ENCODE peak calls at places on chromosomes 12 and 14, in eight cellular contexts. B is mucosa of descending colon, W is upper lobe of right lung, Q is uterus, T is body of pancreas, V is heart right ventricle, M is esophagus squamous epithelium, P is Caco-2. O is an unnamed sample. For H3K4me1, the result is how much of the 10 kb centered on the place peaks cover.

GRCh38 chr12:5556033-5556614 is 124.2 kb downstream of the NTF3 start:
- DNase-seq in B (peak), Q (no peak), V (no peak), P (no peak), T (no peak), W (no peak), M (no peak), O (no peak)

GRCh38 chr12:4909397-4909733 is 340 bp upstream of the KCNA1 start:
- DNase-seq in T (no peak), P (no peak), V (no peak), M (no peak), W (no peak), B (no peak), Q (no peak), O (no peak)

GRCh38 chr12:12376636-12377448 is 20.0 kb downstream of the BORCS5 start:
- DNase-seq in B (no peak), W (no peak), M (no peak), V (no peak), P (peak), Q (peak), T (peak), O (no peak)

GRCh38 chr14:68016243-68016914 is 196.8 kb downstream of the RAD51B start:
- DNase-seq in Q (no peak), W (no peak), V (no peak), M (no peak), B (no peak), P (no peak), T (no peak), O (no peak)

GRCh38 chr14:32588448-32589320 is 259.6 kb downstream of the AKAP6 start:
- DNase-seq in M (no peak), B (no peak), P (no peak), V (no peak), T (no peak), Q (no peak), W (no peak), O (no peak)

GRCh38 chr12:102120886-102121285 is 903 bp downstream of the PARPBP start:
- DNase-seq in T (no peak), M (no peak), P (no peak), B (no peak), W (no peak), Q (no peak), V (no peak), O (no peak)

GRCh38 chr12:43105426-43105981 is 446.5 kb downstream of the ADAMTS20 start:
- DNase-seq in W (no peak), P (no peak), Q (no peak), T (no peak), M (no peak), B (no peak), V (no peak), O (no peak)

GRCh38 chr14:100617715-100618693 is 30.8 kb upstream of the BEGAIN start:
- DNase-seq in V (no peak), Q (peak), B (no peak), W (peak), M (no peak), P (peak), T (no peak), O (no peak)

GRCh38 chr12:94545937-94546771 is 86.5 kb upstream of the CEP83 start:
- DNase-seq in W (no peak), P (peak), M (no peak), Q (no peak), T (peak), V (peak), B (peak), O (peak)

GRCh38 chr12:14893471-14894250 is 8.0 kb upstream of the MGP start:
- DNase-seq in Q (peak), P (no peak), W (no peak), T (no peak), M (no peak), V (peak), B (no peak), O (no peak)

GRCh38 chr14:29955087-29955486 is 27.4 kb upstream of the PRKD1 start:
- DNase-seq in T (no peak), Q (no peak), M (no peak), B (no peak), P (no peak), W (no peak), V (no peak), O (no peak)

GRCh38 chr14:78016532-78016931 is 153.6 kb upstream of the NRXN3 start:
- DNase-seq in P (no peak), W (no peak), B (no peak), Q (no peak), V (no peak), T (no peak), M (no peak), O (no peak)

GRCh38 chr14:67491741-67492504 is 3.4 kb upstream of the TMEM229B start:
- DNase-seq in T (peak), B (no peak), W (no peak), Q (no peak), M (no peak), P (no peak), V (peak), O (no peak)

GRCh38 chr14:101462726-101463565 is 98.3 kb upstream of the DIO3 start:
- DNase-seq in M (no peak), T (no peak), W (no peak), P (no peak), B (no peak), V (no peak), Q (no peak), O (no peak)

GRCh38 chr12:104480826-104481457 is 24.2 kb downstream of the CHST11 start:
- DNase-seq in B (no peak), Q (no peak), P (no peak), W (peak), T (peak), M (no peak), V (peak), O (peak)

GRCh38 chr14:94686511-94687160 is 74.4 kb downstream of the SERPINA3 start:
- DNase-seq in B (no peak), M (no peak), T (no peak), W (peak), P (no peak), Q (no peak), V (no peak), O (no peak)

GRCh38 chr12:13373131-13373530 is 176.6 kb downstream of the EMP1 start:
- DNase-seq in Q (no peak), W (no peak), P (no peak), B (no peak), V (no peak), T (no peak), M (no peak), O (no peak)

GRCh38 chr12:116717466-116718457 is 20.1 kb downstream of the SPRING1 start:
- DNase-seq in Q (peak), T (peak), V (peak), B (no peak), M (no peak), P (no peak), W (no peak), O (peak)

GRCh38 chr12:101931498-101932326 is 54.3 kb downstream of the DRAM1 start:
- DNase-seq in B (no peak), W (no peak), V (no peak), M (no peak), T (no peak), Q (no peak), P (no peak), O (no peak)

GRCh38 chr12:114168061-114168460 is 201.9 kb upstream of the RBM19 start:
- DNase-seq in W (no peak), T (no peak), Q (no peak), P (no peak), V (no peak), M (no peak), B (no peak), O (no peak)

GRCh38 chr14:87908591-87908990 is 84.4 kb downstream of the GALC start:
- DNase-seq in P (no peak), Q (no peak), M (no peak), V (no peak), B (no peak), T (no peak), W (no peak), O (no peak)

GRCh38 chr14:30888480-30889243 is 14.3 kb downstream of the COCH start:
- DNase-seq in M (no peak), T (no peak), B (no peak), P (no peak), W (no peak), Q (no peak), V (no peak), O (no peak)

GRCh38 chr12:100348657-100349454 is 8.0 kb upstream of the SLC17A8 start:
- DNase-seq in Q (no peak), P (no peak), T (no peak), B (no peak), V (no peak), M (no peak), W (no peak), O (no peak)

GRCh38 chr14:75328575-75328974 is 49.9 kb downstream of the FOS start:
- DNase-seq in B (no peak), V (no peak), P (no peak), Q (no peak), W (no peak), M (no peak), T (no peak), O (no peak)

GRCh38 chr12:54020587-54020969 is 7.7 kb upstream of the HOXC6 start:
- DNase-seq in M (no peak), P (no peak), T (no peak), W (no peak), V (no peak), B (no peak), Q (no peak), O (no peak)

GRCh38 chr12:110577717-110578521 is 5.2 kb downstream of the PPTC7 start:
- DNase-seq in P (no peak), Q (no peak), W (no peak), V (no peak), B (no peak), T (no peak), M (no peak), O (no peak)

GRCh38 chr14:53151867-53152626 is 1.1 kb downstream of the DDHD1 start:
- DNase-seq in B (peak), P (peak), M (peak), W (peak), Q (peak), V (peak), T (peak), O (peak)

GRCh38 chr12:94218244-94218643 is 69.9 kb downstream of the PLXNC1 start:
- DNase-seq in V (no peak), W (no peak), T (no peak), Q (no peak), P (no peak), B (no peak), M (no peak), O (no peak)

GRCh38 chr12:52044284-52044983 is 6.8 kb upstream of the NR4A1 start:
- DNase-seq in V (peak), T (peak), M (no peak), W (peak), P (no peak), B (no peak), Q (peak), O (peak)

GRCh38 chr12:129440278-129440677 is 463.5 kb downstream of the TMEM132D start:
- DNase-seq in P (no peak), T (no peak), M (no peak), V (no peak), Q (no peak), B (no peak), W (no peak), O (no peak)

GRCh38 chr14:80212025-80212402 is 710 bp upstream of the DIO2 start:
- DNase-seq in W (no peak), P (no peak), T (no peak), V (peak), M (no peak), Q (no peak), B (no peak), O (no peak)

GRCh38 chr14:93045211-93045674 is 70.5 kb downstream of the ITPK1 start:
- DNase-seq in W (no peak), B (no peak), M (no peak), T (no peak), V (no peak), P (no peak), Q (no peak), O (no peak)

GRCh38 chr14:93041830-93042229 is 73.9 kb downstream of the ITPK1 start:
- DNase-seq in Q (no peak), T (no peak), B (no peak), P (no peak), W (no peak), V (no peak), M (no peak), O (no peak)

GRCh38 chr14:93044601-93045000 is 71.1 kb downstream of the ITPK1 start:
- DNase-seq in M (no peak), P (no peak), W (peak), B (peak), V (no peak), T (no peak), Q (no peak), O (no peak)

GRCh38 chr14:93044116-93044515 is 71.6 kb downstream of the ITPK1 start:
- DNase-seq in Q (no peak), V (no peak), B (no peak), P (peak), T (no peak), W (no peak), M (no peak), O (no peak)

GRCh38 chr14:93042968-93043940 is 72.5 kb downstream of the ITPK1 start:
- DNase-seq in P (peak), M (no peak), W (peak), B (peak), Q (no peak), V (peak), T (peak), O (peak)
- H3K4me1 ChIP-seq in P (half or more), M (under half), W (half or more), B (half or more), Q (under half), V (half or more), T (half or more), O (under half)

GRCh38 chr14:91356218-91356763 is 61.3 kb downstream of the CCDC88C start:
- DNase-seq in V (no peak), P (no peak), W (no peak), B (no peak), T (no peak), M (no peak), Q (no peak), O (no peak)
- H3K4me1 ChIP-seq in V (under half), P (under half), W (under half), B (under half), T (under half), M (under half), Q (under half), O (under half)

GRCh38 chr14:22845821-22846625 is 9.6 kb downstream of the MMP14 start:
- DNase-seq in W (peak), B (no peak), T (no peak), V (no peak), M (no peak), P (no peak), Q (no peak), O (no peak)
- H3K4me1 ChIP-seq in W (under half), B (under half), T (under half), V (half or more), M (half or more), P (under half), Q (under half), O (under half)

GRCh38 chr14:65080954-65081747 is 21.2 kb downstream of the MAX start:
- DNase-seq in P (peak), T (no peak), M (no peak), Q (no peak), V (no peak), W (no peak), B (peak), O (no peak)
- H3K4me1 ChIP-seq in P (under half), T (under half), M (under half), Q (under half), V (half or more), W (under half), B (under half), O (under half)

GRCh38 chr12:121966959-121967358 is 48.6 kb downstream of the CFAP251 start:
- DNase-seq in Q (no peak), M (no peak), T (no peak), B (no peak), P (no peak), W (no peak), V (peak), O (no peak)
- H3K4me1 ChIP-seq in Q (under half), M (under half), T (under half), B (under half), P (under half), W (under half), V (under half), O (under half)

DNA sequence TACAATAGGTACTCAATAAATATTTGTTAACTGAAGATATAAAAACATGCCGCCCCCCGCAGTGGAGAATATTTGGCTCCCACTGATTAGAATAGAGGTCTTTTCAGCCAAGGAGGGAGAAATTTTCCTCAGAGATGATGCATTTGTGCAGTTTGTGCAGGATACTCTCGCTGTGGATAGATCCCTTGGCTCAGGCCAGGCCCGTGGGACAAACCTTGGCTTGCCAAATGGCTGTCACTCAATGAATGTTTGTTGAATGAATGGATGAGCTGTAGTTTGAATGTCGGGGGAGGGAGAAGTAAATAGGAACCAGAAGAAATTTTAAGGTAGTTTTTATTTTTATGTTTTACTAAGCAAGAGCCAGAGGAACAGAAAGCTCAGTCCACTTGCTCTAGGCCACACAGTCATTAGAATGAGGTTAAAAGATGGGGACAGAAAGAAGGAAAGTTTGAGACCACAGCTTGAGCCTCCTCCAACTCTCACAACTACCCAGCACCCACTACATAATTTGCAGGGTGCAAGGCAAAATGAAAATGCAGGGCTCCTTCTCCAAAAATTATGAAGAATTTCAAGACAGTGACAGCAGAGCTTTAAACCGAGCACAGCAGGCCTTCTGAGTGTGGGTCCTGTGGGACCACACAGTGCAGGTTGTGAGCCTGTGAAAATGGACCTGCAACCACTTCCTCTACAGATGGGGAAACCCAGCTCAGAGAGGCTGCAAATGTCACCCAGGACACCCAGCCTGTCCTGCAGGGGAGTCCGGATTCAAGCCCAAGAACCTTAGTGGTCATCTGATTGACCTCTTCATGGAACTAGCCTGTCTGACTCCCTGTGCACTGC is 51.4 kb downstream of the WSCD2 start:
- DNase-seq in P (no peak), W (no peak), V (no peak), M (no peak), T (no peak), Q (no peak), B (no peak), O (no peak)
- H3K4me1 ChIP-seq in P (under half), W (under half), V (under half), M (under half), T (under half), Q (under half), B (under half), O (under half)

O was measured in adrenal gland.